ENCODE peak calls at places on chromosome 10, in ten cellular contexts. I is Peyer's patch, B is stomach, Y is prostate gland, C is left ventricle myocardium inferior, F is heart right ventricle, L is thoracic aorta, J is SK-N-SH, S is HCT116, X is ascending aorta. G is an unnamed sample.
A peak's percentile ranks its signal among the peaks of the same experiment; 100 is the strongest.

GRCh38 chr10:6119423-6119822 is 30.6 kb downstream of the RBM17 start:
- DNase-seq in I (no peak), X (no peak), B (no peak), Y (no peak), L (no peak), F (no peak), S (no peak), C (no peak), J (no peak), G (no peak)

GRCh38 chr10:117145019-117145418 is 6.9 kb upstream of the VAX1 start:
- DNase-seq in C (no peak), X (no peak), J (no peak), L (no peak), F (no peak), S (no peak), B (no peak), Y (no peak), I (no peak), G (no peak)

GRCh38 chr10:3527144-3527543 is 257.9 kb downstream of the KLF6 start:
- DNase-seq in Y (no peak), B (no peak), L (no peak), S (no peak), C (no peak), X (no peak), F (no peak), I (no peak), J (no peak), G (no peak)

GRCh38 chr10:120588311-120588710 is 131.3 kb downstream of the PLPP4 start:
- DNase-seq in C (no peak), I (no peak), F (no peak), L (no peak), B (no peak), Y (no peak), X (no peak), J (no peak), S (no peak), G (no peak)

GRCh38 chr10:113704637-113705343 is 25.1 kb downstream of the CASP7 start:
- DNase-seq in F (no peak), Y (no peak), J (peak; percentile 46), I (no peak), S (peak; percentile 38), X (no peak), C (no peak), L (no peak), B (no peak), G (no peak)

GRCh38 chr10:73991846-73992245 is 6.1 kb upstream of the VCL start:
- DNase-seq in C (peak; percentile 31), X (no peak), J (no peak), F (no peak), B (peak; percentile 33), S (no peak), I (peak; percentile 49), L (no peak), Y (no peak), G (no peak)

GRCh38 chr10:119070395-119071165 is 10.0 kb downstream of the EIF3A start:
- DNase-seq in F (no peak), L (no peak), S (no peak), B (no peak), X (no peak), Y (no peak), I (no peak), C (no peak), J (no peak), G (no peak)

GRCh38 chr10:77801474-77802238 is 124.9 kb downstream of the DLG5 start:
- DNase-seq in S (no peak), X (no peak), F (no peak), I (no peak), Y (no peak), B (no peak), C (no peak), J (no peak), L (no peak), G (no peak)

GRCh38 chr10:71745659-71746250 is 26.2 kb upstream of the C10orf105 start:
- DNase-seq in S (no peak), Y (no peak), B (no peak), X (no peak), C (no peak), L (no peak), J (no peak), I (no peak), F (no peak), G (no peak)

GRCh38 chr10:70596860-70597809 is 5.4 kb downstream of the PRF1 start:
- DNase-seq in J (peak; percentile 62), L (no peak), C (no peak), F (no peak), X (no peak), B (no peak), I (no peak), S (no peak), Y (no peak), G (no peak)

GRCh38 chr10:3126249-3126648 is 46.3 kb downstream of the PITRM1 start:
- DNase-seq in Y (no peak), X (no peak), L (no peak), I (no peak), F (no peak), S (no peak), B (no peak), C (no peak), J (no peak), G (no peak)

DNA sequence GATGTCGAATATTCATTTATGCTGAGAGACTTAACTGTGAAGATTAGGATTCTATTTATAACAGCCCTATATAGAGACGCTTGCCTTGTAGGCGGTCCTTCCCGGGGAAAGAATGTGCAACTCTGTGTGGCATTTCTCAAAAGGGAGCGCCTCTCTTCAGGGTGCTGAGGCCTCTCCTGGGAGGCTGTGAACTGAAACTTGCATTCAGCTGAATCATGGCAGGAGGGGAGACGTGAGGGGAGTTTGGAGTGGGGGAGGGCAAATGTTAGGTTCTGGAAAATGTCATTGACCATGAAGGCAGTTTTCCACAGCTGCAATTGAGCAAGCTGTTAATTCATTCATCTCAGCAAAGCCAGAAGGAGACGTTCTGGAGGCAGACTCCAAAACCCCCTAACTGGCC is 233.2 kb upstream of the FZD8 start:
- DNase-seq in Y (no peak), F (no peak), X (no peak), I (no peak), C (no peak), L (no peak), J (no peak), S (no peak), B (no peak), G (no peak)
- H3K27ac ChIP-seq in Y (no peak overlapping the region), F (no peak overlapping the region), X (no peak overlapping the region), I (no peak overlapping the region), C (no peak overlapping the region), L (no peak overlapping the region), J (no peak overlapping the region), S (no peak overlapping the region), B (no peak overlapping the region), G (no peak overlapping the region)

DNA sequence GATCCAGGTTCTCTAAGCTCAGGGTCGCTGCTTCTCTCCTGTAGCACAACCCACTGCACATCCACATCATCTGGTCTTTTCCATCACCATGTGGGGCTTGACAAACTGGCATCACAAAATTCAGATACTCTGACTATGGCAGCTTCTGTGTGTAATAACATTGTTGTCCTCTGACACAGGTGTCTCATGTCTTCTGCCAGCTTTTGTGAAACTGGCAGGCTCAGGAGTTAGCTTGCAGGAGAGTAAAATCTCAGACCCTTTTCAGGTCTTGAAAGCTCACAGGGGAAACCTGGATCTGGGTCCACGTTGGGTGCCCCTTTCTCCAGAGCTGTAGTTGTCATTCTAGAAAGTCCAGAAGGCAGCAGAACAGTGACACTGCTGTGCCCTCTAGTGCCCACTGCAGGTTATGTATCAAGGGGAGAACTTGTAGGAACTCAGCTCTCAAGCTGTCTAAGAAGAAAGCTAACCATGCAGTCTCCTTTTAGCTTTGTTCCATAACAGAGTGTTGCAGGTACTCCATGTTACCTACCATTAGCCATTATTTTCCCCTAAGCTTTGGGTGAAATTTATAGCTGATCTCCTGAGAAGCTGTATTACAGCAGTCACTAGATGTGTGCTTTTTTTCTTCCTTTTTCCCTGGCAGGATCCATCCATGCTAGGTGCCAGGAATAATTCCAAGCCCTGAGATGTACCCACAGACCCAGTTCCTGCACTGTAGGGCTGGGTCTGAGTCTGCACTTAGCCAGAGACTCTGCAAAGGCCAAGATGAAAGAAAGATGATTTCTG is 102.7 kb downstream of the ZNF248 start:
- DNase-seq in B (peak; percentile 36), J (peak; percentile 32), S (peak; percentile 7), F (peak; percentile 18), L (no peak), X (no peak), C (no peak), I (no peak), Y (no peak), G (no peak)
- TF ChIP-seq CTCF in B (no peak), J (peak; percentile 68), S (no peak), F (peak; percentile 28), L (no peak), X (peak; percentile 5), C (peak; percentile 71), I (no peak), Y (peak; percentile 4), G (no peak)

DNA sequence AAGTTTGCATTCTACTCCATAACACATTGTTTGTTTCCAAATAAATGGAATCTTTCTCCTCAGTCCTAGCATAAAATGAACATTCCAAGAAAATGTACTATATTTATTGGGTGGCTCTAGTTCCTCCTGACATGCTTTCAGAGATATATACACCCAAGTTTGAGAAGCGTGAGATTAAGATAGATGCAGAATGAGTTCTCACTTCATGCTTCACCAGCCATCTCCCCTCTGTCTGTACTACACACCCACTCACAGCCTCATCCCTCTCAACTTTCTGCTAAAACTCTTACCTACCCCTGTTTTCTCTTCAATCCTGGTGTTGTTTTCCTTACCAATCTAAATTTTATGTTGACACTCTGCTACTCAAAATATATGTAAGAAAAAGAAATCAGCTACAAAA is 20.0 kb upstream of the ADD3 start:
- DNase-seq in S (no peak), L (no peak), J (no peak), I (no peak), Y (no peak), F (no peak), X (no peak), B (no peak), C (no peak), G (no peak)
- H3K27ac ChIP-seq in S (no peak overlapping the region), L (peak overlapping the region; percentile 25), J (peak overlapping the region; percentile 83), I (no peak overlapping the region), Y (no peak overlapping the region), F (no peak overlapping the region), X (peak overlapping the region; percentile 69), B (no peak overlapping the region), C (no peak overlapping the region), G (no peak overlapping the region)

GRCh38 chr10:230758-231157 is 95.5 kb downstream of the ZMYND11 start:
- DNase-seq in F (no peak), I (no peak), Y (no peak), X (no peak), C (no peak), B (no peak), L (no peak), J (peak; percentile 33), S (peak; percentile 8), G (no peak)

GRCh38 chr10:224571-224970 is 89.3 kb downstream of the ZMYND11 start:
- DNase-seq in S (no peak), C (no peak), F (no peak), Y (no peak), B (no peak), X (no peak), L (no peak), I (no peak), J (no peak), G (no peak)

GRCh38 chr10:227014-227413 is 91.8 kb downstream of the ZMYND11 start:
- DNase-seq in X (no peak), C (no peak), I (no peak), L (no peak), B (no peak), S (no peak), J (no peak), F (no peak), Y (no peak), G (no peak)

GRCh38 chr10:232061-232460 is 96.8 kb downstream of the ZMYND11 start:
- DNase-seq in B (no peak), Y (no peak), I (no peak), J (no peak), F (no peak), L (no peak), C (no peak), S (no peak), X (no peak), G (no peak)

GRCh38 chr10:228366-228765 is 93.1 kb downstream of the ZMYND11 start:
- DNase-seq in X (no peak), C (no peak), B (no peak), Y (no peak), S (no peak), F (no peak), I (no peak), L (no peak), J (no peak), G (no peak)
- TF ChIP-seq CTCF in X (no peak), C (no peak), B (no peak), Y (no peak), S (no peak), F (no peak), I (no peak), L (no peak), J (no peak), G (no peak)

G was measured in AG04450.